ENCODE peak calls at places on chromosomes 16 and 17, in ten cellular contexts. V, T, C, Z, L, E, B, U, F and A are unnamed samples.

GRCh38 chr16:68265078-68265925 is 976 bp downstream of the SLC7A6 start:
- DNase-seq in V (peak; percentile 83), T (peak; percentile 87), C (peak; percentile 59), Z (no peak), L (peak; percentile 40), E (peak; percentile 57), B (peak; percentile 98), U (no peak), F (peak; percentile 94), A (peak; percentile 47)

GRCh38 chr17:67322039-67322787 is 44.2 kb downstream of the PSMD12 start:
- DNase-seq in V (no peak), T (no peak), C (no peak), Z (peak; percentile 90), L (no peak), E (no peak), B (no peak), U (peak; percentile 9), F (no peak), A (no peak)

GRCh38 chr17:20300399-20301037 is 166.8 kb downstream of the LGALS9B start:
- DNase-seq in V (no peak), T (peak; percentile 76), C (no peak), Z (no peak), L (no peak), E (no peak), B (peak; percentile 65), U (no peak), F (no peak), A (no peak)

GRCh38 chr16:66588981-66589713 is 9.9 kb downstream of the CMTM2 start:
- DNase-seq in V (peak; percentile 51), T (peak; percentile 71), C (no peak), Z (peak; percentile 73), L (no peak), E (no peak), B (peak; percentile 14), U (no peak), F (no peak), A (peak; percentile 50)

GRCh38 chr16:83137326-83137770 is 510.6 kb downstream of the CDH13 start:
- DNase-seq in V (no peak), T (no peak), C (peak; percentile 38), Z (no peak), L (no peak), E (no peak), B (no peak), U (peak; percentile 24), F (no peak), A (no peak)

GRCh38 chr16:54135361-54136275 is 151.0 kb downstream of the IRX3 start:
- DNase-seq in V (no peak), T (no peak), C (no peak), Z (no peak), L (no peak), E (no peak), B (peak; percentile 83), U (no peak), F (no peak), A (no peak)

GRCh38 chr17:72479113-72479512 is 358.3 kb downstream of the SOX9 start:
- DNase-seq in V (no peak), T (no peak), C (no peak), Z (no peak), L (no peak), E (no peak), B (no peak), U (no peak), F (no peak), A (no peak)

GRCh38 chr17:19342611-19343255 is 19.8 kb downstream of the B9D1 start:
- DNase-seq in V (no peak), T (peak; percentile 74), C (no peak), Z (peak; percentile 29), L (no peak), E (no peak), B (no peak), U (no peak), F (no peak), A (no peak)

GRCh38 chr16:75265911-75266701 is 14.7 kb upstream of the BCAR1 start:
- DNase-seq in V (peak; percentile 48), T (peak; percentile 90), C (peak; percentile 81), Z (peak; percentile 90), L (peak; percentile 75), E (no peak), B (peak; percentile 90), U (peak; percentile 92), F (no peak), A (no peak)

GRCh38 chr16:75263291-75263962 is 12.0 kb upstream of the BCAR1 start:
- DNase-seq in V (no peak), T (peak; percentile 67), C (no peak), Z (peak; percentile 27), L (no peak), E (no peak), B (no peak), U (no peak), F (no peak), A (no peak)

GRCh38 chr16:75264999-75265910 is 13.8 kb upstream of the BCAR1 start:
- DNase-seq in V (no peak), T (peak; percentile 82), C (no peak), Z (no peak), L (no peak), E (no peak), B (no peak), U (no peak), F (no peak), A (no peak)

GRCh38 chr16:75263963-75264445 is 12.6 kb upstream of the BCAR1 start:
- DNase-seq in V (peak; percentile 58), T (peak; percentile 75), C (peak; percentile 75), Z (no peak), L (no peak), E (no peak), B (no peak), U (no peak), F (no peak), A (no peak)

GRCh38 chr16:75264531-75264998 is 13.1 kb upstream of the BCAR1 start:
- DNase-seq in V (peak; percentile 58), T (peak; percentile 81), C (peak; percentile 78), Z (no peak), L (no peak), E (no peak), B (no peak), U (no peak), F (no peak), A (no peak)
- H3K4me1 ChIP-seq in V (peaks cover 53% of the 10 kb centered on the region), T (no peaks in the 10 kb centered on the region), C (peaks cover 39% of the 10 kb centered on the region), Z (no peaks in the 10 kb centered on the region), L (peaks cover 86% of the 10 kb centered on the region), E (peaks cover 28% of the 10 kb centered on the region), B (peaks cover 55% of the 10 kb centered on the region), U (peaks cover 40% of the 10 kb centered on the region), F (peaks cover 67% of the 10 kb centered on the region), A (peaks cover 7% of the 10 kb centered on the region)

GRCh38 chr17:57531078-57531477 is 214.0 kb downstream of the CCDC182 start:
- DNase-seq in V (no peak), T (no peak), C (no peak), Z (no peak), L (no peak), E (no peak), B (no peak), U (no peak), F (no peak), A (no peak)

GRCh38 chr17:57528084-57528451 is 217.0 kb downstream of the CCDC182 start:
- DNase-seq in V (no peak), T (no peak), C (no peak), Z (no peak), L (no peak), E (no peak), B (no peak), U (no peak), F (no peak), A (no peak)

GRCh38 chr17:57530508-57530907 is 214.6 kb downstream of the CCDC182 start:
- DNase-seq in V (no peak), T (no peak), C (no peak), Z (no peak), L (no peak), E (no peak), B (no peak), U (no peak), F (no peak), A (no peak)

GRCh38 chr17:57531648-57532486 is 213.2 kb downstream of the CCDC182 start:
- DNase-seq in V (no peak), T (no peak), C (no peak), Z (no peak), L (no peak), E (no peak), B (no peak), U (no peak), F (no peak), A (no peak)

GRCh38 chr17:57530026-57530425 is 215.1 kb downstream of the CCDC182 start:
- DNase-seq in V (no peak), T (no peak), C (no peak), Z (no peak), L (no peak), E (no peak), B (no peak), U (no peak), F (no peak), A (no peak)
- H3K4me1 ChIP-seq in V (no peaks in the 10 kb centered on the region), T (no peaks in the 10 kb centered on the region), C (peaks cover 16% of the 10 kb centered on the region), Z (peaks cover 18% of the 10 kb centered on the region), L (peaks cover 53% of the 10 kb centered on the region), E (peaks cover 11% of the 10 kb centered on the region), B (peaks cover 44% of the 10 kb centered on the region), U (peaks cover 49% of the 10 kb centered on the region), F (peaks cover 9% of the 10 kb centered on the region), A (no peaks in the 10 kb centered on the region)

DNA sequence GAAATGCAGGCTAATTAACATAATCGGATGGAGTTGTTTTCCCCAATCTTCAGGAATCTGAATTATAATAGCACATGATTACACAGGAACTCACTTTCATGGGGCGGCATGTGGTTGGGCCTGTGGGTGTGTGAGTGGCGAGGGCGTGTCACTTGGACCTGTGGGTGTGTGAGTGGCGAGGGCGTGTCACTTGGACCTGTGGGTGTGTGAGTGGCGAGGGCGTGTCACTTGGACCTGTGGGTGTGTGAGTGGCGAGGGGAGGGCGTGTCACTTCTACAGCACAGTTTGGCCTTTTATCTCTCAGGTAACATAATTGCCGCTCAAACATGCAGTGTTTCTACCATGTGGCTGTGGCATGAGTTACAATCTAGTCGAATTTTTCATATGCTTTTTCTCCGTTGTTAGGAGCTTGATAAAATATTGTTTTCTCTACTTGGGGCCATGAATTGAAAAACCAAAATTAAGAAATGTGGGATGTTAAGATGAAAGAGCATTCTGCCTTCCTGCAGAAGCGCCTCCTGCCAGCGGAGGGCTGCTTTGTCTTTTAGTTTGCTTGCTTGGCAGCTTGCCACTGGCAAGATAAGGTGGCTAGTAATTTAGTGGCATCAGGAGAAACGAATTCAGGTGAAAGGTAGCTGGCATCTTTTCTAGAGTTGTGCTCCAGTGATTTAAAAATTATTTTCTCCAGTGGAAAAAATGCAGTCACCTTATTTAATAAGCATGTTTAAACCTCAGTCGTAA is 36.2 kb downstream of the USP10 start:
- DNase-seq in V (no peak), T (no peak), C (peak; percentile 71), Z (no peak), L (no peak), E (no peak), B (no peak), U (no peak), F (peak; percentile 22), A (peak; percentile 34)
- H3K4me1 ChIP-seq in V (peaks cover 4% of the 10 kb centered on the region), T (no peaks in the 10 kb centered on the region), C (peaks cover 3% of the 10 kb centered on the region), Z (peaks cover 11% of the 10 kb centered on the region), L (peaks cover 75% of the 10 kb centered on the region), E (peaks cover 25% of the 10 kb centered on the region), B (peaks cover 8% of the 10 kb centered on the region), U (no peaks in the 10 kb centered on the region), F (peaks cover 75% of the 10 kb centered on the region), A (peaks cover 16% of the 10 kb centered on the region)

GRCh38 chr16:87212026-87212425 is 105.2 kb downstream of the C16orf95 start:
- DNase-seq in V (no peak), T (no peak), C (no peak), Z (no peak), L (no peak), E (peak; percentile 42), B (peak; percentile 70), U (no peak), F (no peak), A (no peak)

GRCh38 chr16:87207965-87208364 is 109.2 kb downstream of the C16orf95 start:
- DNase-seq in V (no peak), T (no peak), C (no peak), Z (no peak), L (no peak), E (no peak), B (no peak), U (no peak), F (no peak), A (no peak)

GRCh38 chr16:87207509-87207908 is 109.7 kb downstream of the C16orf95 start:
- DNase-seq in V (no peak), T (peak; percentile 67), C (no peak), Z (no peak), L (no peak), E (no peak), B (peak; percentile 27), U (no peak), F (no peak), A (no peak)

GRCh38 chr16:87210949-87211348 is 106.2 kb downstream of the C16orf95 start:
- DNase-seq in V (no peak), T (no peak), C (no peak), Z (no peak), L (no peak), E (no peak), B (peak; percentile 11), U (no peak), F (no peak), A (no peak)

GRCh38 chr16:87209808-87210512 is 107.2 kb downstream of the C16orf95 start:
- DNase-seq in V (no peak), T (no peak), C (no peak), Z (no peak), L (no peak), E (no peak), B (no peak), U (no peak), F (no peak), A (no peak)
- H3K4me1 ChIP-seq in V (no peaks in the 10 kb centered on the region), T (no peaks in the 10 kb centered on the region), C (peaks cover 9% of the 10 kb centered on the region), Z (no peaks in the 10 kb centered on the region), L (peaks cover 3% of the 10 kb centered on the region), E (no peaks in the 10 kb centered on the region), B (peaks cover 12% of the 10 kb centered on the region), U (peaks cover 12% of the 10 kb centered on the region), F (peaks cover 13% of the 10 kb centered on the region), A (no peaks in the 10 kb centered on the region)